ENCODE peak calls at places on chromosome 20, in seven cellular contexts. D is LHCN-M2, E is psoas muscle, S is GM23248, Q is C1 segment of cervical spinal cord, P is breast epithelium, K is fibroblast of mammary gland. N is an unnamed sample.

GRCh38 chr20:49340161-49340966 is 62.5 kb upstream of the ZNFX1 start:
- DNase-seq in Q (no peak), K (peak), P (no peak), S (peak), D (peak), E (peak), N (peak)

GRCh38 chr20:63635431-63636141 is 8.7 kb upstream of the GMEB2 start:
- DNase-seq in P (no peak), K (no peak), E (no peak), Q (no peak), D (no peak), S (no peak), N (no peak)

GRCh38 chr20:9143926-9144325 is 75.0 kb downstream of the PLCB4 start:
- DNase-seq in E (no peak), S (no peak), P (no peak), K (peak), D (peak), Q (no peak), N (no peak)

GRCh38 chr20:32466739-32467505 is 108.8 kb downstream of the ASXL1 start:
- DNase-seq in K (no peak), P (no peak), E (no peak), S (no peak), D (no peak), Q (no peak), N (peak)

GRCh38 chr20:38032585-38033329 is 499 bp downstream of the TTI1 start:
- DNase-seq in E (no peak), Q (no peak), P (peak), K (no peak), D (no peak), S (peak), N (no peak)

GRCh38 chr20:380763-381580 is 412 bp downstream of the TRIB3 start:
- DNase-seq in S (peak), D (no peak), P (no peak), Q (no peak), E (peak), K (peak), N (peak)

GRCh38 chr20:22586645-22587310 is 2.4 kb upstream of the FOXA2 start:
- DNase-seq in E (no peak), D (peak), Q (no peak), K (no peak), P (no peak), S (peak), N (no peak)

GRCh38 chr20:4082406-4083102 is 67.2 kb upstream of the RNF24 start:
- DNase-seq in D (peak), Q (no peak), K (peak), P (peak), E (no peak), S (peak), N (peak)

GRCh38 chr20:36802326-36803223 is 29.0 kb upstream of the DSN1 start:
- DNase-seq in S (peak), K (peak), P (no peak), E (no peak), D (peak), Q (no peak), N (no peak)

GRCh38 chr20:58618694-58619540 is 32.2 kb upstream of the STX16 start:
- DNase-seq in D (peak), Q (no peak), K (no peak), S (peak), P (no peak), E (no peak), N (no peak)

GRCh38 chr20:41143354-41143753 is 6.0 kb downstream of the PLCG1 start:
- DNase-seq in K (no peak), Q (no peak), D (no peak), S (no peak), E (no peak), P (no peak), N (no peak)

GRCh38 chr20:25196701-25197120 is 1.2 kb downstream of the ENTPD6 start:
- DNase-seq in Q (no peak), P (no peak), E (no peak), D (no peak), K (no peak), S (peak), N (no peak)

GRCh38 chr20:14062786-14063185 is 67.5 kb downstream of the MACROD2 start:
- DNase-seq in S (peak), Q (no peak), E (no peak), P (no peak), D (peak), K (peak), N (no peak)

GRCh38 chr20:49989234-49990065 is 6.7 kb downstream of the SNAI1 start:
- DNase-seq in K (peak), P (no peak), D (no peak), E (peak), Q (peak), S (peak), N (peak)

GRCh38 chr20:31678389-31679356 is 41.0 kb downstream of the COX4I2 start:
- DNase-seq in E (no peak), K (no peak), D (peak), S (no peak), P (no peak), Q (no peak), N (no peak)

GRCh38 chr20:47703748-47704147 is 81.5 kb downstream of the SULF2 start:
- DNase-seq in D (no peak), E (no peak), K (peak), Q (no peak), P (no peak), S (no peak), N (no peak)

GRCh38 chr20:47066484-47067270 is 172.0 kb downstream of the EYA2 start:
- DNase-seq in E (no peak), D (peak), Q (no peak), P (no peak), K (peak), S (no peak), N (no peak)

GRCh38 chr20:33770005-33770404 is 38.2 kb downstream of the ZNF341 start:
- DNase-seq in K (no peak), E (no peak), S (no peak), Q (no peak), D (no peak), P (no peak), N (no peak)

GRCh38 chr20:59631751-59632380 is 27.5 kb downstream of the PHACTR3 start:
- DNase-seq in E (no peak), P (no peak), Q (no peak), D (no peak), S (no peak), K (no peak), N (no peak)

GRCh38 chr20:50724851-50725721 is 6.3 kb upstream of the PARD6B start:
- DNase-seq in Q (no peak), K (peak), P (peak), D (peak), E (peak), S (peak), N (peak)

GRCh38 chr20:10707070-10707469 is 33.3 kb upstream of the JAG1 start:
- DNase-seq in Q (no peak), D (no peak), K (no peak), E (no peak), P (no peak), S (no peak), N (no peak)

GRCh38 chr20:38601216-38602184 is at the start of gene ARHGAP40:
- DNase-seq in Q (no peak), E (no peak), S (peak), P (peak), D (no peak), K (peak), N (no peak)

GRCh38 chr20:34579191-34579661 is 20.7 kb downstream of the MAP1LC3A start:
- DNase-seq in Q (peak), P (no peak), E (peak), K (peak), D (peak), S (peak), N (peak)

GRCh38 chr20:38987777-38988176 is 25.6 kb downstream of the DHX35 start:
- DNase-seq in E (no peak), P (no peak), S (no peak), D (no peak), K (no peak), Q (no peak), N (no peak)

GRCh38 chr20:45510242-45510862 is 5.1 kb downstream of the SPINT3 start:
- DNase-seq in P (no peak), S (no peak), Q (no peak), D (no peak), E (no peak), K (peak), N (no peak)

GRCh38 chr20:46202758-46203509 is 84.8 kb downstream of the CD40 start:
- DNase-seq in K (peak), P (peak), S (peak), D (no peak), Q (no peak), E (peak), N (peak)

GRCh38 chr20:40010483-40010882 is 678.6 kb downstream of the MAFB start:
- DNase-seq in E (peak), D (peak), K (peak), Q (no peak), S (peak), P (peak), N (no peak)

GRCh38 chr20:62598761-62599194 is 43.5 kb upstream of the SLCO4A1 start:
- DNase-seq in Q (no peak), D (no peak), K (no peak), P (no peak), S (no peak), E (peak), N (no peak)

GRCh38 chr20:50367104-50367674 is 143.0 kb upstream of the PTPN1 start:
- DNase-seq in P (no peak), K (no peak), E (no peak), S (no peak), D (no peak), Q (no peak), N (no peak)

GRCh38 chr20:47099749-47100515 is 205.3 kb downstream of the EYA2 start:
- DNase-seq in K (peak), Q (no peak), E (peak), P (peak), S (peak), D (no peak), N (peak)

GRCh38 chr20:53578492-53579222 is 15.0 kb downstream of the ZNF217 start:
- DNase-seq in S (peak), E (no peak), K (peak), D (peak), P (no peak), Q (no peak), N (no peak)

GRCh38 chr20:24560571-24561485 is 91.4 kb downstream of the SYNDIG1 start:
- DNase-seq in K (no peak), P (no peak), E (no peak), D (no peak), S (no peak), Q (no peak), N (no peak)

GRCh38 chr20:61810709-61811565 is 254.7 kb downstream of the TAF4 start:
- DNase-seq in P (no peak), Q (no peak), K (no peak), E (no peak), S (no peak), D (no peak), N (no peak)

GRCh38 chr20:42714298-42715141 is 475.2 kb downstream of the PTPRT start:
- DNase-seq in P (no peak), E (no peak), S (no peak), Q (no peak), D (no peak), K (no peak), N (no peak)

GRCh38 chr20:58713801-58714339 is 21.3 kb downstream of the NPEPL1 start:
- DNase-seq in S (no peak), Q (no peak), K (no peak), D (no peak), P (peak), E (no peak), N (peak)

GRCh38 chr20:49452011-49452482 is 30.4 kb downstream of the KCNB1 start:
- DNase-seq in P (peak), S (peak), D (no peak), K (peak), Q (no peak), E (peak), N (peak)